ENCODE peak calls at places on chromosome 19, in four cellular contexts. J is NCI-H2029 treated with DMSO at 0.1 percent for 48 hours, B is PC-9, M is EL. I is an unnamed sample.

GRCh38 chr19:54325194-54325621 is 12.2 kb upstream of the LILRA5 start:
- DNase-seq in J (peak; percentile 15), B (peak; percentile 31), M (peak; percentile 34), I (no peak)

GRCh38 chr19:54805665-54806515 is 2.5 kb downstream of the KIR2DL4 start:
- DNase-seq in B (no peak), M (no peak), J (no peak), I (no peak)

GRCh38 chr19:58108546-58108817 is 10.5 kb upstream of the ZSCAN18 start:
- DNase-seq in J (no peak), M (no peak), B (no peak), I (no peak)

GRCh38 chr19:2477732-2478191 is 1.8 kb downstream of the GADD45B start:
- DNase-seq in J (no peak), M (peak; percentile 55), B (peak; percentile 34), I (no peak)

GRCh38 chr19:1705367-1705766 is 47.9 kb upstream of the ONECUT3 start:
- DNase-seq in M (no peak), B (no peak), J (no peak), I (no peak)

GRCh38 chr19:5560156-5560555 is 7.6 kb downstream of the TINCR start:
- DNase-seq in M (no peak), J (no peak), B (no peak), I (no peak)

GRCh38 chr19:48520134-48520533 is 8.5 kb upstream of the LMTK3 start:
- DNase-seq in M (no peak), B (no peak), J (no peak), I (no peak)

GRCh38 chr19:41511628-41512027 is 64.3 kb upstream of the CEACAM21 start:
- DNase-seq in B (no peak), M (no peak), J (no peak), I (no peak)

GRCh38 chr19:34359954-34360315 is 5.1 kb upstream of the GPI start:
- DNase-seq in J (no peak), M (no peak), B (no peak), I (no peak)

GRCh38 chr19:50025794-50026549 is at the start of gene ZNF473:
- DNase-seq in J (no peak), B (peak; percentile 91), M (peak; percentile 97), I (peak; percentile 81)

GRCh38 chr19:16566161-16566560 is 6.1 kb downstream of the SLC35E1 start:
- DNase-seq in B (no peak), M (no peak), J (no peak), I (no peak)

GRCh38 chr19:17719730-17720486 is 628 bp downstream of the MAP1S start:
- DNase-seq in J (no peak), B (peak; percentile 80), M (no peak), I (no peak)

GRCh38 chr19:5086232-5086631 is 117.3 kb downstream of the KDM4B start:
- DNase-seq in J (no peak), M (no peak), B (no peak), I (no peak)

GRCh38 chr19:30871979-30872378 is 477.3 kb downstream of the TSHZ3 start:
- DNase-seq in M (no peak), B (no peak), J (no peak), I (no peak)

GRCh38 chr19:56660381-56661105 is 11.0 kb downstream of the ZNF835 start:
- DNase-seq in M (no peak), J (no peak), B (no peak), I (no peak)

GRCh38 chr19:55189424-55189823 is 9.3 kb upstream of the SYT5 start:
- DNase-seq in M (peak; percentile 97), J (no peak), B (peak; percentile 91), I (peak; percentile 99)

GRCh38 chr19:35266149-35266903 is 2.4 kb upstream of the USF2 start:
- DNase-seq in J (no peak), M (no peak), B (no peak), I (no peak)